ENCODE peak calls at places on chromosomes 3 and 15, in four cellular contexts. I is lower lobe of right lung, N is ovary, S is neural progenitor cell. D is an unnamed sample.

GRCh38 chr3:50126287-50127211 is 28.6 kb upstream of the SEMA3F start:
- DNase-seq in I (peak; percentile 39), N (no peak), S (peak; percentile 48), D (peak; percentile 80)

GRCh38 chr3:135368781-135369180 is 573.7 kb downstream of the EPHB1 start:
- DNase-seq in S (no peak), I (no peak), N (no peak), D (no peak)

GRCh38 chr15:74541494-74542191 is 623 bp downstream of the ARID3B start:
- DNase-seq in N (peak; percentile 40), I (peak; percentile 50), S (peak; percentile 61), D (peak; percentile 75)

GRCh38 chr3:21954709-21955108 is 203.7 kb upstream of the ZNF385D start:
- DNase-seq in S (no peak), N (no peak), I (no peak), D (no peak)

GRCh38 chr3:178036745-178037144 is 499.5 kb upstream of the KCNMB2 start:
- DNase-seq in N (no peak), S (no peak), I (no peak), D (no peak)

GRCh38 chr3:121817753-121818152 is 17.1 kb downstream of the IQCB1 start:
- DNase-seq in I (no peak), S (no peak), N (no peak), D (no peak)

GRCh38 chr3:139597947-139598346 is 58.4 kb upstream of the RBP1 start:
- DNase-seq in N (no peak), S (no peak), I (no peak), D (no peak)

GRCh38 chr3:29868702-29869101 is 587.8 kb downstream of the RBMS3 start:
- DNase-seq in I (no peak), N (no peak), S (no peak), D (no peak)

GRCh38 chr15:78739996-78740903 is 71.0 kb downstream of the ADAMTS7 start:
- DNase-seq in I (peak; percentile 72), S (peak; percentile 84), N (no peak), D (peak; percentile 81)

GRCh38 chr3:65060904-65061303 is 373.1 kb upstream of the ADAMTS9 start:
- DNase-seq in S (no peak), N (no peak), I (no peak), D (no peak)
- H3K4me3 ChIP-seq in S (no peak overlapping the region), N (no peak overlapping the region), I (no peak overlapping the region), D (no peak overlapping the region)

GRCh38 chr3:123397921-123398785 is 50.7 kb downstream of the ADCY5 start:
- DNase-seq in S (no peak), N (no peak), I (no peak), D (no peak)

GRCh38 chr3:123405021-123405420 is 43.9 kb downstream of the ADCY5 start:
- DNase-seq in S (no peak), N (no peak), I (no peak), D (no peak)

GRCh38 chr3:123400169-123400568 is 48.7 kb downstream of the ADCY5 start:
- DNase-seq in S (no peak), N (no peak), I (no peak), D (no peak)

GRCh38 chr3:123404391-123404790 is 44.5 kb downstream of the ADCY5 start:
- DNase-seq in I (no peak), S (no peak), N (no peak), D (no peak)

GRCh38 chr3:123401836-123402530 is 46.9 kb downstream of the ADCY5 start:
- DNase-seq in N (no peak), S (no peak), I (no peak), D (no peak)
- H3K4me3 ChIP-seq in N (no peak overlapping the region), S (no peak overlapping the region), I (no peak overlapping the region), D (no peak overlapping the region)

GRCh38 chr3:109155828-109156227 is 19.3 kb downstream of the C3orf85 start:
- DNase-seq in S (no peak), N (no peak), I (no peak), D (no peak)
- H3K4me3 ChIP-seq in S (no peak overlapping the region), N (no peak overlapping the region), I (no peak overlapping the region), D (no peak overlapping the region)

DNA sequence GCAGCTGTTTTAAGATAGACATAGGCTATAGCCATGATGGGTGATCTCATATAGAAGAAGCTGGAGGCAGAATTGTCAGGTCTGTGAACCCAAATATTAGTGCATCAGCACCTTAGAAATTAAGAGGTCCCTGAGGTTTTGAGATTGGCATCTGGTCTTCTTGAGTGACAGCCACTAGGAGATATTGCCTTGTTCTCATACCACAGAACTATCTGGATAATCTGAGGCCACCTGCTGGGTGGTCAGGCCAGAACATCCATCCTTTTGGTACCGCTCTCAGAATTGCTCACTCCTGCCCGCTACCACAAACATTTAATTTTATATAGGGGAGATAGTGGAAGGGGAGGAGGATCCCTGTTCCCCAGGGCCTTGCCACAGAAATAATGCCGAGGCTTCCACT is 210.6 kb upstream of the ZPLD1 start:
- DNase-seq in S (no peak), I (no peak), N (no peak), D (no peak)
- H3K4me3 ChIP-seq in S (no peak overlapping the region), I (no peak overlapping the region), N (no peak overlapping the region), D (no peak overlapping the region)

GRCh38 chr15:101189341-101189679 is 62.5 kb downstream of the CHSY1 start:
- DNase-seq in N (no peak), I (no peak), S (no peak), D (peak; percentile 43)

GRCh38 chr15:101189708-101190107 is 62.1 kb downstream of the CHSY1 start:
- DNase-seq in S (no peak), N (no peak), I (no peak), D (peak; percentile 48)

GRCh38 chr15:101185770-101186169 is 66.1 kb downstream of the CHSY1 start:
- DNase-seq in N (no peak), S (no peak), I (no peak), D (peak; percentile 6)

GRCh38 chr15:101188517-101189340 is 63.1 kb downstream of the CHSY1 start:
- DNase-seq in I (no peak), N (peak; percentile 67), S (no peak), D (peak; percentile 46)

GRCh38 chr15:101187820-101188516 is 63.9 kb downstream of the CHSY1 start:
- DNase-seq in S (no peak), I (no peak), N (peak; percentile 47), D (peak; percentile 11)
- H3K4me3 ChIP-seq in S (no peak overlapping the region), I (peak overlapping the region; percentile 44), N (peak overlapping the region; percentile 10), D (no peak overlapping the region)